ENCODE peak calls at places on chromosomes 4 and X, in seven cellular contexts. One of them, this sample, is unnamed.

GRCh38 chrX:10676239-10676971 is 56.0 kb upstream of the MID1 start:
- DNase-seq in mesendoderm: peak
- DNase-seq in colonic mucosa: no peak
- DNase-seq in neuronal stem cell: peak
- DNase-seq in upper lobe of left lung: no peak
- DNase-seq in WERI-Rb-1: no peak
- DNase-seq in keratinocyte: no peak
- DNase-seq in this sample: no peak

GRCh38 chr4:137083571-137083970 is 448.7 kb downstream of the PCDH18 start:
- DNase-seq in neuronal stem cell: no peak
- DNase-seq in keratinocyte: no peak
- DNase-seq in WERI-Rb-1: no peak
- DNase-seq in colonic mucosa: no peak
- DNase-seq in mesendoderm: no peak
- DNase-seq in upper lobe of left lung: no peak
- DNase-seq in this sample: no peak

GRCh38 chrX:17405225-17405969 is 30.4 kb downstream of the NHS start:
- DNase-seq in keratinocyte: peak
- DNase-seq in WERI-Rb-1: no peak
- DNase-seq in colonic mucosa: no peak
- DNase-seq in neuronal stem cell: no peak
- DNase-seq in mesendoderm: peak
- DNase-seq in upper lobe of left lung: no peak
- DNase-seq in this sample: no peak

GRCh38 chr4:66014146-66014765 is 344.0 kb upstream of the EPHA5 start:
- DNase-seq in neuronal stem cell: peak
- DNase-seq in mesendoderm: peak
- DNase-seq in upper lobe of left lung: no peak
- DNase-seq in colonic mucosa: no peak
- DNase-seq in WERI-Rb-1: peak
- DNase-seq in keratinocyte: no peak
- DNase-seq in this sample: no peak

GRCh38 chr4:130073145-130073790 is 977.3 kb downstream of the C4orf33 start:
- DNase-seq in mesendoderm: no peak
- DNase-seq in keratinocyte: no peak
- DNase-seq in colonic mucosa: no peak
- DNase-seq in WERI-Rb-1: no peak
- DNase-seq in upper lobe of left lung: no peak
- DNase-seq in neuronal stem cell: no peak
- DNase-seq in this sample: no peak

GRCh38 chr4:148305749-148306148 is 136.5 kb downstream of the NR3C2 start:
- DNase-seq in upper lobe of left lung: no peak
- DNase-seq in colonic mucosa: no peak
- DNase-seq in WERI-Rb-1: no peak
- DNase-seq in neuronal stem cell: no peak
- DNase-seq in keratinocyte: no peak
- DNase-seq in mesendoderm: no peak
- DNase-seq in this sample: no peak

GRCh38 chrX:54933150-54933826 is 12.7 kb downstream of the TRO start:
- DNase-seq in colonic mucosa: no peak
- DNase-seq in mesendoderm: no peak
- DNase-seq in WERI-Rb-1: no peak
- DNase-seq in neuronal stem cell: no peak
- DNase-seq in keratinocyte: no peak
- DNase-seq in upper lobe of left lung: no peak
- DNase-seq in this sample: no peak

GRCh38 chrX:21960569-21960968 is 20.1 kb downstream of the SMS start:
- DNase-seq in neuronal stem cell: no peak
- DNase-seq in colonic mucosa: no peak
- DNase-seq in mesendoderm: no peak
- DNase-seq in upper lobe of left lung: no peak
- DNase-seq in WERI-Rb-1: no peak
- DNase-seq in keratinocyte: no peak
- DNase-seq in this sample: no peak

GRCh38 chr4:85823295-85823694 is 348.3 kb downstream of the ARHGAP24 start:
- DNase-seq in colonic mucosa: no peak
- DNase-seq in upper lobe of left lung: no peak
- DNase-seq in WERI-Rb-1: no peak
- DNase-seq in neuronal stem cell: no peak
- DNase-seq in mesendoderm: peak
- DNase-seq in keratinocyte: no peak
- DNase-seq in this sample: no peak

GRCh38 chr4:79317711-79318110 is 8.2 kb downstream of the NAA11 start:
- DNase-seq in keratinocyte: no peak
- DNase-seq in neuronal stem cell: no peak
- DNase-seq in WERI-Rb-1: peak
- DNase-seq in colonic mucosa: no peak
- DNase-seq in upper lobe of left lung: no peak
- DNase-seq in mesendoderm: no peak
- DNase-seq in this sample: no peak

GRCh38 chrX:105821471-105822081 is 763 bp upstream of the NRK start:
- DNase-seq in neuronal stem cell: no peak
- DNase-seq in keratinocyte: no peak
- DNase-seq in WERI-Rb-1: no peak
- DNase-seq in colonic mucosa: no peak
- DNase-seq in upper lobe of left lung: peak
- DNase-seq in mesendoderm: peak
- DNase-seq in this sample: peak

GRCh38 chr4:133921280-133922195 is 280.1 kb downstream of the PABPC4L start:
- DNase-seq in WERI-Rb-1: peak
- DNase-seq in mesendoderm: peak
- DNase-seq in colonic mucosa: no peak
- DNase-seq in neuronal stem cell: no peak
- DNase-seq in upper lobe of left lung: no peak
- DNase-seq in keratinocyte: no peak
- DNase-seq in this sample: no peak

GRCh38 chr4:151238477-151238876 is 38.5 kb upstream of the PRSS48 start:
- DNase-seq in upper lobe of left lung: no peak
- DNase-seq in mesendoderm: no peak
- DNase-seq in neuronal stem cell: no peak
- DNase-seq in keratinocyte: no peak
- DNase-seq in WERI-Rb-1: no peak
- DNase-seq in colonic mucosa: no peak
- DNase-seq in this sample: no peak

GRCh38 chr4:35818520-35818919 is 425.8 kb downstream of the ARAP2 start:
- DNase-seq in upper lobe of left lung: no peak
- DNase-seq in mesendoderm: peak
- DNase-seq in neuronal stem cell: no peak
- DNase-seq in keratinocyte: no peak
- DNase-seq in colonic mucosa: no peak
- DNase-seq in WERI-Rb-1: no peak
- DNase-seq in this sample: no peak

GRCh38 chr4:185210102-185210981 is 944 bp downstream of the SNX25 start:
- DNase-seq in upper lobe of left lung: peak
- DNase-seq in colonic mucosa: peak
- DNase-seq in keratinocyte: no peak
- DNase-seq in mesendoderm: peak
- DNase-seq in neuronal stem cell: peak
- DNase-seq in WERI-Rb-1: peak
- DNase-seq in this sample: peak

GRCh38 chr4:185213341-185213740 is 3.9 kb downstream of the SNX25 start:
- DNase-seq in keratinocyte: no peak
- DNase-seq in upper lobe of left lung: no peak
- DNase-seq in WERI-Rb-1: no peak
- DNase-seq in neuronal stem cell: no peak
- DNase-seq in colonic mucosa: no peak
- DNase-seq in mesendoderm: no peak
- DNase-seq in this sample: no peak

GRCh38 chr4:185212566-185212965 is 3.2 kb downstream of the SNX25 start:
- DNase-seq in WERI-Rb-1: no peak
- DNase-seq in colonic mucosa: no peak
- DNase-seq in upper lobe of left lung: no peak
- DNase-seq in mesendoderm: peak
- DNase-seq in keratinocyte: no peak
- DNase-seq in neuronal stem cell: no peak
- DNase-seq in this sample: no peak

GRCh38 chr4:185211035-185211434 is 1.6 kb downstream of the SNX25 start:
- DNase-seq in WERI-Rb-1: no peak
- DNase-seq in neuronal stem cell: no peak
- DNase-seq in keratinocyte: no peak
- DNase-seq in upper lobe of left lung: no peak
- DNase-seq in colonic mucosa: no peak
- DNase-seq in mesendoderm: peak
- DNase-seq in this sample: no peak

DNA sequence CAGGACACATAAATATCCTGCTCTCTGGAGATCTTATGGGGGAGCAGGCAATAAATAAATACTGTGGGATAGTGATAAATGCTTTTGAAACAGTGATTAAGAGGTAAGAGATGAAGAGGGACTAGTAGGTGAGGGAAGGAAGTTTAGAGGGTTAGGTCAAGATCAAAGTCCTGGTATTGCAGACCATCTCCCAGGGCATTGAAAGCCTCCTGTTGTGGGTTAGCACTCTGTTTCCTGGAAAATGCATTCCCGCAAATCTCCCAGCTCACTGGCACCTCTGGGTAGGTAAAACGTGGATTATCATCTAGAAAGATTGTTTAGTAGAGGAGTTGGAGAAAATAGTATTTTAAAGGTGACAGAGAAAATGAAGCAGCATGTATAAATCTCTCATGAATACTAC is 2.2 kb downstream of the SNX25 start:
- DNase-seq in upper lobe of left lung: no peak
- DNase-seq in neuronal stem cell: no peak
- DNase-seq in mesendoderm: peak
- DNase-seq in keratinocyte: no peak
- DNase-seq in WERI-Rb-1: no peak
- DNase-seq in colonic mucosa: no peak
- DNase-seq in this sample: no peak
- H3K27ac ChIP-seq in upper lobe of left lung: no peak
- H3K27ac ChIP-seq in neuronal stem cell: no peak
- H3K27ac ChIP-seq in mesendoderm: peak
- H3K27ac ChIP-seq in keratinocyte: no peak
- H3K27ac ChIP-seq in WERI-Rb-1: no peak
- H3K27ac ChIP-seq in colonic mucosa: no peak
- H3K27ac ChIP-seq in this sample: peak

DNA sequence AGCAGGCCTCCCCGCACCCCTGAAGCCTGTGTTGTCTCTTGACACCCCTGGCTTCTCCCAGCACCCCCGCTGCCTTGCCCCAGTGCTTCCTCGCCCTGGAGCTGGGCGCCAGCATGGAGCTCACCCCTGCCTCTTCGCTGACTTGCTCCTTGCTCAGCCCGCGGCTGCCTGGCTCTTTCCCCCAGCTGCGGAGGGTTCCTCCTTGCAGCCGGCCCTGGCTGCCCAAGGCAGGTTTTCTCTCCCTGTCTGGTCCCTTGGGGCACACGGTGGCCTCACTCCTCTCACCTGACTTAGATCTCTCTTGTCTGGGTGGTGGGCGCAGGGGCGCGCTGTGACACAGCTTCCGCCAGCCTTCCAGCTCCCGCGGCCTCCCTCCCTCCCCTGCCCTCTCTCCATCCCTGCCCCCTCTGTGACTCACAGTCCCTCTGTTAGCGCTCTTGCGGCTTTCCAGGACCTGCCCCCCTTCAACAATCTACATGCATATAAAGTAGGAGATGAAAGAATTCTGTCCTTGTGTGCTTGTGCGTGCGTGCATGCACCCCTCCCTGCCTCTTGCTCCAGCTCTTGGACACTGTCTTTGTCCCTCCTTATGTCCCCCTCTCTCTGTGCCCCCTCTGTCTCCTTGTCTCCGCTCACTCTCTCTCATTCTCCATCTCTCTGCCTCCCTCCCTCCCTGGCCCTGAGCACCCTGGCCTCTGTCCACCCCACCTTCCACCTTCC is 2.2 kb downstream of the PLXNB3 start:
- DNase-seq in upper lobe of left lung: no peak
- DNase-seq in keratinocyte: no peak
- DNase-seq in WERI-Rb-1: peak
- DNase-seq in colonic mucosa: no peak
- DNase-seq in neuronal stem cell: no peak
- DNase-seq in mesendoderm: peak
- DNase-seq in this sample: peak
- H3K27ac ChIP-seq in upper lobe of left lung: peak
- H3K27ac ChIP-seq in keratinocyte: peak
- H3K27ac ChIP-seq in WERI-Rb-1: no peak
- H3K27ac ChIP-seq in colonic mucosa: peak
- H3K27ac ChIP-seq in neuronal stem cell: no peak
- H3K27ac ChIP-seq in mesendoderm: no peak
- H3K27ac ChIP-seq in this sample: peak

DNA sequence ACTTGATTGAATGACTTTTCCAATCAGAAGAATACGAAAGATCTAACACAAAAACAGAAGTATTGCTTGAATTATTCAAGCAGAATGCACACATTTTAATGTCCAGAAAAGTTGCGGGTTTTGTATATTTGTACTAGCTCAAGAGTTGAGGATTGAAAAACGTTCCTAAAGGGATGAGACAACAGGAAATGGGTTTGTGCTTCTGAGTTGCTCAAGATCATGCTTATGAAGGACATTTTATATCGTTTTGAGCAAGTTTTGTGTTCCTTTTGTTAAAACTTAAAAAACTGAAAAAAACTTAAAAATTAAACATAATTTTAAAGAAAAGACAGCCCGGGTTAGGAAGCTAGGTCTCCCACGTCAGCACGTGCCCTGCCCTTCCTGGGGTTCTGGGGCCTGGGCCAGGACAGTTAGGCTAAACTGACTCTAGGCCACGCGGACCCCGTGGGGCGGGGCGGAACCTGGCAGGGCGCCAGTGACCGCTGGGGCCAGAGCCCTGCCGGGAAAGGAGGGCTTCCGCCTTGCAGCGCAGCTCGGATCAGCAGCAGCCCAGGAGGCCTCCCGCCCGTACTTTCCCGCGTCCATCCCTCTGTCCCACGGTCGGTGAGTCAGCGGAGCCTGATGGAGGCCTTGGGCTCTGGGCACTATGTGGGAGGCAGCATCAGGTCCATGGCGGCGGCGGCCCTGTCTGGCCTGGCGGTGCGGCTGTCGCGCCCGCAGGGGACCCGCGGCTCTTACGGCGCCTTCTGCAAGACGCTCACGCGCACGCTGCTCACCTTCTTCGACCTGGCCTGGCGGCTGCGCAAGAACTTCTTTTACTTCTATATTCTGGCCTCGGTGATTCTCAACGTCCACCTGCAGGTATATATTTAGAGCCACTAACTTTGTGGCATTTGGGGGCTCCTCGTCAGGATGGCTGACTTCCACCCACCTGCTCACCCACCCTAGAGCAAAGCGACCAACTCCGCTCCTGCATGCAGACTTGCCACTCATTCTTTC is at the start of gene SMIM10:
- DNase-seq in colonic mucosa: peak
- DNase-seq in upper lobe of left lung: peak
- DNase-seq in neuronal stem cell: no peak
- DNase-seq in keratinocyte: no peak
- DNase-seq in WERI-Rb-1: no peak
- DNase-seq in mesendoderm: peak
- DNase-seq in this sample: peak
- H3K27ac ChIP-seq in colonic mucosa: no peak
- H3K27ac ChIP-seq in upper lobe of left lung: no peak
- H3K27ac ChIP-seq in neuronal stem cell: no peak
- H3K27ac ChIP-seq in keratinocyte: no peak
- H3K27ac ChIP-seq in WERI-Rb-1: no peak
- H3K27ac ChIP-seq in mesendoderm: no peak
- H3K27ac ChIP-seq in this sample: peak

DNA sequence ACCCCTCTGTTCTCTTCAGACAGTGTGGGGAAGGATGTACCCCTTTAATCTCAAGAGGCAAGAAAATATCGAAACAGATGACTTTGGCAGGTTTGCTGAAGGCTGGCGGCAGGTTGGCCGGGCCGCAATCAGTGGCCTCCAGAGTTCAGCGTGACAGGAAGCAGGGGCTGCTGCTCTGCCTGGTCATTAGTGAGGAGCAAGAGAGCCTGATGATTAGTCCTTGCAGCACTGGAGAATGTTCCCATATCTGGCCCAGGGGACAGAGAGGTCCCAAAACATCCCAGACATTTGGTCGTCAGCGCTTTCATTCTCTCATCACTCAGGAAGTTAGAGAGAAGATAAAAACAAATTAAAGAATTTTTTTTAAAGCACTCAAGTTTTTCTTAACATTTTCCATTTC is 352.8 kb downstream of the SPRY1 start:
- DNase-seq in neuronal stem cell: no peak
- DNase-seq in WERI-Rb-1: no peak
- DNase-seq in mesendoderm: peak
- DNase-seq in keratinocyte: no peak
- DNase-seq in colonic mucosa: no peak
- DNase-seq in upper lobe of left lung: no peak
- DNase-seq in this sample: no peak
- H3K27ac ChIP-seq in neuronal stem cell: no peak
- H3K27ac ChIP-seq in WERI-Rb-1: no peak
- H3K27ac ChIP-seq in mesendoderm: peak
- H3K27ac ChIP-seq in keratinocyte: no peak
- H3K27ac ChIP-seq in colonic mucosa: no peak
- H3K27ac ChIP-seq in upper lobe of left lung: no peak
- H3K27ac ChIP-seq in this sample: no peak

This sample was measured in sigmoid colon.